ENCODE peak calls at places on chromosomes 11 and 22, in ten cellular contexts. F, K, H, L, S, I, D, Q, T and E are unnamed samples.
A peak's percentile ranks its signal among the peaks of the same experiment; 100 is the strongest.

GRCh38 chr11:65316311-65316978 is 1.8 kb downstream of the CDC42EP2 start:
- DNase-seq in L (peak; percentile 25), T (peak; percentile 84), S (no peak), Q (peak; percentile 72), H (peak; percentile 94), I (peak; percentile 37), F (peak; percentile 37), K (peak; percentile 52), D (no peak), E (no peak)

GRCh38 chr11:122758361-122758760 is 79.9 kb upstream of the CRTAM start:
- DNase-seq in F (no peak), H (no peak), K (no peak), I (no peak), T (no peak), Q (no peak), S (no peak), D (no peak), L (no peak), E (no peak)

GRCh38 chr22:38732251-38732815 is 23.5 kb downstream of the SUN2 start:
- DNase-seq in S (no peak), Q (no peak), T (no peak), L (no peak), I (no peak), H (no peak), K (no peak), D (no peak), F (no peak), E (no peak)

GRCh38 chr22:50182176-50183081 is 3.3 kb upstream of the TRABD start:
- DNase-seq in I (no peak), K (peak; percentile 75), T (no peak), S (no peak), L (no peak), D (no peak), Q (no peak), H (no peak), F (peak; percentile 29), E (no peak)

GRCh38 chr22:39900306-39901227 is at the start of gene GRAP2:
- DNase-seq in S (no peak), F (no peak), I (no peak), T (no peak), L (no peak), Q (no peak), D (no peak), K (no peak), H (no peak), E (no peak)

GRCh38 chr22:35642305-35642741 is 5.9 kb upstream of the APOL6 start:
- DNase-seq in K (peak; percentile 48), H (peak; percentile 46), Q (peak; percentile 44), S (no peak), T (peak; percentile 23), L (no peak), D (no peak), F (no peak), I (no peak), E (no peak)

GRCh38 chr11:8092587-8093424 is 11.8 kb downstream of the TUB start:
- DNase-seq in S (peak; percentile 56), I (no peak), K (peak; percentile 80), H (peak; percentile 72), Q (peak; percentile 77), L (peak; percentile 77), T (peak; percentile 80), F (peak; percentile 64), D (peak; percentile 46), E (peak; percentile 67)

GRCh38 chr11:123561046-123561781 is 93.2 kb downstream of the SCN3B start:
- DNase-seq in Q (peak; percentile 33), S (no peak), I (no peak), D (no peak), F (peak; percentile 60), T (peak; percentile 56), L (peak; percentile 58), H (no peak), K (no peak), E (peak; percentile 39)

GRCh38 chr22:18947905-18948304 is 11.8 kb upstream of the PRODH start:
- DNase-seq in H (no peak), I (peak; percentile 6), Q (no peak), S (no peak), L (no peak), D (no peak), K (peak; percentile 12), T (no peak), F (peak; percentile 1), E (no peak)

GRCh38 chr11:104968365-104968855 is at the start of gene CASP4:
- DNase-seq in F (peak; percentile 14), K (peak; percentile 53), I (no peak), L (no peak), Q (peak; percentile 67), D (peak; percentile 1), T (peak; percentile 87), S (peak; percentile 18), H (peak; percentile 91), E (no peak)

GRCh38 chr11:35617316-35617686 is 959 bp upstream of the FJX1 start:
- DNase-seq in H (no peak), I (no peak), L (no peak), Q (no peak), S (no peak), T (no peak), F (no peak), D (no peak), K (no peak), E (no peak)

GRCh38 chr11:67278135-67278938 is 10.8 kb upstream of the ANKRD13D start:
- DNase-seq in H (no peak), T (no peak), K (no peak), S (no peak), L (no peak), Q (no peak), I (no peak), F (no peak), D (no peak), E (no peak)

GRCh38 chr11:10293423-10294288 is at the start of gene SBF2:
- DNase-seq in T (peak; percentile 93), H (peak; percentile 95), K (peak; percentile 85), I (peak; percentile 68), L (peak; percentile 97), F (peak; percentile 87), D (no peak), Q (peak; percentile 95), S (no peak), E (peak; percentile 64)

GRCh38 chr11:36012410-36012809 is 68.5 kb downstream of the LDLRAD3 start:
- DNase-seq in S (no peak), T (peak; percentile 65), L (no peak), F (no peak), I (no peak), D (no peak), H (peak; percentile 76), Q (no peak), K (no peak), E (no peak)

GRCh38 chr11:96393753-96394348 is 4.0 kb downstream of the JRKL start:
- DNase-seq in Q (peak; percentile 53), D (no peak), T (peak; percentile 71), H (peak; percentile 60), K (no peak), F (no peak), I (no peak), S (peak; percentile 22), L (peak; percentile 25), E (no peak)

GRCh38 chr11:72216638-72217037 is at the start of gene FOLR2:
- DNase-seq in S (no peak), T (no peak), L (no peak), Q (no peak), K (no peak), I (no peak), F (no peak), D (no peak), H (no peak), E (no peak)

GRCh38 chr11:46331653-46331984 is 15.6 kb upstream of the DGKZ start:
- DNase-seq in I (no peak), D (no peak), F (no peak), T (no peak), L (no peak), S (no peak), Q (no peak), H (no peak), K (no peak), E (no peak)
- H3K4me3 ChIP-seq in I (no peak overlapping the region), D (no peak overlapping the region), F (no peak overlapping the region), T (no peak overlapping the region), L (no peak overlapping the region), S (no peak overlapping the region), Q (no peak overlapping the region), H (no peak overlapping the region), K (no peak overlapping the region), E (no peak overlapping the region)

DNA sequence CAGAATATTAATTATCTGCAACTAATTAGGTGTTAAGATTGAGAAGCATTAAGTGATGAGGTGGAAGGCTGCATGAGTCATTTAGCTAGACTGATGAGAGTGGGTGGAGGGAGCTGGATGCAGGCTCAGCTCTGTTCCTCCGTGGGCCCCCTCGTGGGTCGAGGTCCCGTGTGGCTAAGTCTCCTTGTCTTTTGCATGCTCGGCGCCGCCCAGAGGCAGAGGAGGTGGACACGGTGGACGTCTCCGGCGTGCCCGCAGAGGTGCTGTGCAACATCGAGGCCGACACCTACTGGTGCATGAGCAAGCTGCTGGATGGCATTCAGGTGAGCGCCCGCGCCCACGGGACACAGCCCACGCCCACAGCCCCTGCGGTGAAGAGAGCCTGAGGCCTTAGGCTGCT is 211.6 kb downstream of the TBC1D22A start:
- DNase-seq in L (no peak), K (no peak), T (no peak), I (no peak), S (no peak), D (no peak), H (no peak), Q (no peak), F (no peak), E (no peak)
- H3K36me3 ChIP-seq in L (no peaks in the 10 kb centered on the region), K (no peaks in the 10 kb centered on the region), T (no peaks in the 10 kb centered on the region), I (peaks cover 50% of the 10 kb centered on the region), S (no peaks in the 10 kb centered on the region), D (peaks cover 11% of the 10 kb centered on the region), H (peaks cover 26% of the 10 kb centered on the region), Q (no peaks in the 10 kb centered on the region), F (no peaks in the 10 kb centered on the region), E (no peaks in the 10 kb centered on the region)

DNA sequence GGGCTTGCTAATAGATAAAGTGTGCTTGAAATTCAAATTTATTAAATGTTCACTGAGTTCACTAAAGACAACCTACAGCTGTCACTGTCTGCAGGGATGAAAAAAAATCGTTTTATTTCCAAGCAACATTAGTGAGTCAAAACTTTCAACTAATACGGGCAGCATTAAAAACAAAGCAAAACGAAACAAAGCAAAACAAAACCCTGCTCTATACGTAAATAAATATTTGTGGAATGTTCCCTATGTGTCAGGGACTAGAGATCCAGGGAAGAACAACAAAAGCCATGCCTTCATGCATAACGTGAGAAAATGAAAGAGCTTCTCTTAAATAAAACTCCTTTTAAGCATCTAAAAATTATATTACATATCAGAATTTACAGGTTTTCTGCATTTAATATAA is 553 bp downstream of the NAALAD2 start:
- DNase-seq in K (no peak), Q (peak; percentile 5), H (no peak), L (peak; percentile 12), I (no peak), T (peak; percentile 36), F (no peak), D (no peak), S (no peak), E (no peak)
- H3K9me3 ChIP-seq in K (no peaks in the 10 kb centered on the region), Q (no peaks in the 10 kb centered on the region), H (no peaks in the 10 kb centered on the region), L (no peaks in the 10 kb centered on the region), I (no peaks in the 10 kb centered on the region), T (no peaks in the 10 kb centered on the region), F (no peaks in the 10 kb centered on the region), D (no peaks in the 10 kb centered on the region), S (no peaks in the 10 kb centered on the region), E (no peaks in the 10 kb centered on the region)

GRCh38 chr11:19714093-19714386 is 1.4 kb downstream of the NAV2 start:
- DNase-seq in K (no peak), D (no peak), L (peak; percentile 24), S (no peak), F (no peak), I (no peak), H (no peak), T (peak; percentile 5), Q (peak; percentile 21), E (no peak)
- H3K4me3 ChIP-seq in K (peak overlapping the region; percentile 53), D (no peak overlapping the region), L (peak overlapping the region; percentile 61), S (no peak overlapping the region), F (peak overlapping the region; percentile 69), I (peak overlapping the region; percentile 40), H (peak overlapping the region; percentile 93), T (no peak overlapping the region), Q (peak overlapping the region; percentile 56), E (no peak overlapping the region)

GRCh38 chr11:62671272-62671603 is 235 bp upstream of the UQCC3 start:
- DNase-seq in D (no peak), L (no peak), I (no peak), T (no peak), Q (no peak), K (no peak), F (no peak), S (no peak), H (no peak), E (no peak)
- H3K36me3 ChIP-seq in D (peaks cover 15% of the 10 kb centered on the region), L (no peaks in the 10 kb centered on the region), I (peaks cover 45% of the 10 kb centered on the region), T (peaks cover 9% of the 10 kb centered on the region), Q (no peaks in the 10 kb centered on the region), K (no peaks in the 10 kb centered on the region), F (no peaks in the 10 kb centered on the region), S (peaks cover 3% of the 10 kb centered on the region), H (peaks cover 39% of the 10 kb centered on the region), E (peaks cover 43% of the 10 kb centered on the region)